ENCODE peak calls at places on chromosome 2, in four cellular contexts. P is prostate gland, B is hepatocyte, A is cardiac muscle cell. R is an unnamed sample. For H3K27me3, the result is how much of the 10 kb centered on the place peaks cover.

GRCh38 chr2:96145028-96145939 is at the start of gene DUSP2:
- DNase-seq in B (peak), A (peak), P (peak), R (peak)

GRCh38 chr2:16619576-16620245 is 45.9 kb downstream of the CYRIA start:
- DNase-seq in B (no peak), P (no peak), A (no peak), R (no peak)

GRCh38 chr2:201913197-201913596 is 106.9 kb downstream of the CDK15 start:
- DNase-seq in A (no peak), P (no peak), B (peak), R (no peak)

GRCh38 chr2:147025611-147026010 is 819.2 kb upstream of the ACVR2A start:
- DNase-seq in P (peak), B (no peak), A (peak), R (no peak)

GRCh38 chr2:96157649-96158553 is 12.7 kb upstream of the DUSP2 start:
- DNase-seq in P (no peak), A (no peak), B (no peak), R (no peak)

GRCh38 chr2:40242315-40242714 is 209.6 kb downstream of the SLC8A1 start:
- DNase-seq in A (no peak), B (no peak), P (no peak), R (no peak)

GRCh38 chr2:7510353-7510752 is 593.1 kb downstream of the RNF144A start:
- DNase-seq in A (no peak), B (no peak), P (no peak), R (no peak)

GRCh38 chr2:172427256-172427989 is at the start of gene ITGA6:
- DNase-seq in A (peak), B (peak), P (peak), R (peak)

GRCh38 chr2:99401841-99402240 is 64.7 kb downstream of the EIF5B start:
- DNase-seq in B (no peak), P (no peak), A (no peak), R (no peak)

GRCh38 chr2:220855296-220855695 is 716.8 kb downstream of the EPHA4 start:
- DNase-seq in P (no peak), A (peak), B (no peak), R (no peak)

GRCh38 chr2:212005077-212005671 is 533.4 kb downstream of the ERBB4 start:
- DNase-seq in B (peak), A (peak), P (no peak), R (peak)

GRCh38 chr2:233329489-233330135 is 22.0 kb downstream of the SAG start:
- DNase-seq in A (peak), P (no peak), B (no peak), R (no peak)

GRCh38 chr2:71959494-71959893 is 188.2 kb downstream of the CYP26B1 start:
- DNase-seq in B (no peak), A (no peak), P (no peak), R (no peak)

GRCh38 chr2:221571391-221572179 is 519 bp downstream of the EPHA4 start:
- DNase-seq in B (peak), P (peak), A (peak), R (peak)

GRCh38 chr2:222427606-222428320 is 3.4 kb downstream of the SGPP2 start:
- DNase-seq in A (no peak), B (peak), P (no peak), R (no peak)

GRCh38 chr2:18094277-18094676 is 215.8 kb downstream of the KCNS3 start:
- DNase-seq in P (no peak), B (no peak), A (no peak), R (no peak)

GRCh38 chr2:174535757-174536703 is 49.2 kb upstream of the GPR155 start:
- DNase-seq in A (no peak), P (no peak), B (peak), R (no peak)

GRCh38 chr2:165687376-165687775 is 106.7 kb downstream of the GALNT3 start:
- DNase-seq in B (no peak), A (no peak), P (no peak), R (no peak)

GRCh38 chr2:55879976-55880375 is 43.6 kb downstream of the EFEMP1 start:
- DNase-seq in B (no peak), P (no peak), A (peak), R (no peak)
- H3K27ac ChIP-seq in B (peak), P (no peak), A (no peak), R (no peak)

GRCh38 chr2:28522479-28522878 is 26.6 kb downstream of the PLB1 start:
- DNase-seq in P (no peak), A (no peak), B (no peak), R (no peak)
- H3K27me3 ChIP-seq in P (under half), A (under half), B (under half), R (under half)

DNA sequence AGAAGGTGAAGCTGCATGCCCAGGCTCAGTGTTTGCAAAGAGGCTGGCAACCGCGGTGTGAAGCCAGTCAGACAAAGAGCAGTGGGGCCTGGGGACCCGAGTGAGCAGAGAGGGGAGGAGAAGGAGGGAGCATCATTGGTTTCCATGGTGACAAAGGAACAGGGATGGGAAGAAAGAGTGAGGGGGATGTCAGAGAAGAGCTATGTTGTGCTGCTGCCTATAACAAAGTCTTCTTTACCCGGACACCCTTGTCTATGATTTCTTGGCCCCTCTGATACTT is 14.5 kb downstream of the TMEM247 start:
- DNase-seq in A (peak), P (no peak), B (no peak), R (no peak)
- H3K27ac ChIP-seq in A (no peak), P (no peak), B (peak), R (no peak)

GRCh38 chr2:176189666-176190641 is 1.5 kb downstream of the HOXD1 start:
- DNase-seq in B (no peak), P (no peak), A (no peak), R (no peak)

GRCh38 chr2:176188218-176188968 is at the start of gene HOXD1:
- DNase-seq in A (no peak), B (peak), P (peak), R (peak)

GRCh38 chr2:176188969-176189665 is 649 bp downstream of the HOXD1 start:
- DNase-seq in A (no peak), P (no peak), B (peak), R (no peak)

GRCh38 chr2:176186024-176186423 is 2.4 kb upstream of the HOXD1 start:
- DNase-seq in A (no peak), B (no peak), P (no peak), R (no peak)

DNA sequence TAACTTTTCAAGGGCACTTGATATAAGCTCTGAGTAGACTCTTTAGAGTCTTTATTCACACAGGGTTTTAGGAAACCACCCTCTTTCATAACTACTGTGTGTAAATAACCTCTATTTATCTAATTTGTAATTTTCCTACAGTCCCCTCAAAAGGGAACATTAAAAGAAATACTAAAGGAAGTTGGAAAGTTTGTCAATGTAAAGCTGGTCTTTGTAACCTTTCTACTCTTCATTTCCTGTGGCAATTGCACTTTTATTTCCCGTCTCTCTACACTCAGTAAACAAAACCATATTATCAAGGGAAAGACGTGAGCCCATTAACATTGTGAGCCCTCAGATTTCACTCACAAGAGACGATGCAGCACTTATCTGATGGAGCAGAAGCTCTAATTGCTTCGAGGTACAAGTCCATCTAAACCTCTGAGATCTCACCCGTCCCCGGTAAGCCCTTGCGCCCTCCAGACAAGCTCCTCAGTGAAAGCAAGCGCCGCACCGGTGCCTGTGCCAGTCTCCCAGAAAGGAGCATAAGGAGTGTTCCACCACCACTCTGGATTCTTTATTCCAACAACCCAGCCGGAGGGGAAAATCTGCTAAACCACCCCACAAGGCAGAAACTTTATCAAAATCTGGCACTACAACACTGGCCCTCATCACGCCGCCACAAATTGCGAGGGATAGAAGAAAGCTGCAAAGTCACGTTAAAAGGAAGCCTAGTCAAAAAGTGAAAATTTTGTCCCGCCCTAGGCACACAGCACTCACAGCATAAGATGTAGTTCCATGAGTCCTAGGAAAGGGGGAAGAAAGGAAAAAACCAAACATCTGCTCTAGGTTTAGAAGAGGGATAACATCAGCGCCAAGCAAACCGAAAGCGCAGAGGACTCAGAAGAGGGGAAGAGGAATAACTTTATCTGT is 906 bp upstream of the HOXD1 start:
- DNase-seq in A (no peak), P (no peak), B (no peak), R (no peak)
- H3K27me3 ChIP-seq in A (half or more), P (under half), B (half or more), R (under half)

DNA sequence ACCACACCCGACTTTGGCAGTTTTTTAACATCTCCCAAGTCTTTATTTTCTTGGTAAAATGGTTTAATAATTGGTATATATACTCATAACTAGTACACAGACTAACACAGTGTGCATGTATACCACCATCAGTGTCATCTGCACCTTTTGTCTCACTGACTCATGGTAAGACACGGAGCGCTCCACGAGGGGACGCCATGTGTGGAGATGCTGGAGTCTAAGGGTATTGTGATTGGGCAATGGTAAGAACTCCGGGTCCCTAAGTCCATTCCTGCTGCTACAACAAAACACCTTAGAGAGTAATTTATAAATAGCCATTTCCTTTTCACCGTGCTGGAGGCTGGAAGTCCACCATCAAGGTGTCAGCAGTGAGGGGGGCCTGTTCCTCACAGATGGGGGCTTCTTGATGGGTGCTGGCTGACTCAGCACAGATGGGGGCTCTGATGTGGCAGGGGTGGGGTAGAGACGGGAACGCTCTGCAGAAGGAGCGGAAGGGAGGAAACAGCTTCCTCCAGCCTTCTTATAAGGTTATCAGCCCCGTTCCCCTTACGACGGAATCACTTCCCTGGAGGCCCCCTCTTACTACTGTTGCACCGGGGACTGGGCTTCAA is 42.0 kb upstream of the EDAR start:
- DNase-seq in B (no peak), A (no peak), P (no peak), R (no peak)
- H3K27ac ChIP-seq in B (no peak), A (no peak), P (no peak), R (no peak)

DNA sequence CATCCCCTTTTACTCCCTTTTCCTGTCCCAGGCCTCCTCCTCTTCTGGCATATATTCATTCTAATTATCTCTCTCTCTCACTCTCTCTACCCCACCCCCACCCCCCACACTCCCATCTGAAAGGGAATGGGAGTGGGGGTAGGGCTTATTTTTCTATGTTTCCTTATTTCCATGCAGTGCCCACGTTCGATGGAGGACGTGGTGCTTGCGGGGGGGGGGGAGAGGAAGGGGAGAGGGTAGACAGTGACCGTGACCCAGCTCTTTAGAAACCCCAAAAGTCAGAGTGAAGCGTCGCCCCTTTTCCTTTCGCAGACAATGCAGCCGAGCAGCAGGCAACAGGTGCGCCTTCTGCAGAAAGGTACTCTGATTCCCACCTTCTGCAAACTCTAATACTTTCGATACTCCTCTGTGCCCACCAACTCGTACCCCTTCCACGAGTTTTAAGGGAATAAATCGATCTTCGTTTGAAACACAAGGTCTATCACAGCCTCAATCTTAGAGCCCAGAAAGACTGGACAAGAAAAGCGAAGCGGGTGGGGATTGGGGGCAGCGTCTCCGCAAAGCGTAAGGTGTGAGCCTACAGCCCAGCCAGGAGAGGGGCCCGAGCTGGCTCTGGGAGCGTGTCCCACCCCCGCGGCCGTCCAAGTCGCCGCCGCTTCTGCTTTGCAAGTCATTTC is 891 bp upstream of the NR4A2 start:
- DNase-seq in B (no peak), P (no peak), A (no peak), R (no peak)
- H3K27me3 ChIP-seq in B (under half), P (under half), A (under half), R (under half)